ENCODE peak calls at places on chromosomes 4 and X, in eight cellular contexts. Y is body of pancreas, V is psoas muscle, W is MM.1S, F is colonic mucosa, O is GM23338, C is OCI-LY7, P is heart left ventricle. M is an unnamed sample.

GRCh38 chr4:121154103-121154515 is 10.0 kb downstream of the TNIP3 start:
- DNase-seq in O (no peak), C (no peak), Y (no peak), W (peak; percentile 58), F (no peak), P (no peak), V (no peak), M (no peak)

GRCh38 chr4:87353592-87353991 is 30.9 kb upstream of the HSD17B13 start:
- DNase-seq in O (peak; percentile 71), W (peak; percentile 61), C (peak; percentile 50), V (peak; percentile 33), P (peak; percentile 31), Y (peak; percentile 50), F (no peak), M (peak; percentile 43)

GRCh38 chr4:20684852-20685763 is 15.2 kb upstream of the PACRGL start:
- DNase-seq in O (peak; percentile 58), V (no peak), P (no peak), C (peak; percentile 48), W (peak; percentile 27), Y (no peak), F (no peak), M (no peak)

GRCh38 chrX:40145001-40145631 is 47.4 kb upstream of the BCOR start:
- DNase-seq in V (no peak), F (peak; percentile 28), C (no peak), Y (no peak), O (peak; percentile 66), P (no peak), W (no peak), M (no peak)

GRCh38 chr4:43330288-43330687 is 437.8 kb downstream of the GRXCR1 start:
- DNase-seq in V (no peak), C (no peak), F (no peak), P (no peak), W (no peak), O (no peak), Y (no peak), M (no peak)

GRCh38 chr4:97720869-97721432 is 422.3 kb downstream of the STPG2 start:
- DNase-seq in O (peak; percentile 41), Y (no peak), W (peak; percentile 15), V (no peak), P (no peak), C (no peak), F (no peak), M (no peak)

GRCh38 chr4:168636506-168637176 is 139.8 kb downstream of the PALLD start:
- DNase-seq in F (no peak), Y (no peak), P (no peak), W (no peak), C (no peak), V (no peak), O (no peak), M (no peak)

GRCh38 chr4:47551682-47552081 is 66.6 kb downstream of the ATP10D start:
- DNase-seq in P (no peak), F (no peak), Y (no peak), C (no peak), V (no peak), W (no peak), O (no peak), M (no peak)

GRCh38 chr4:139633661-139634060 is 32.0 kb upstream of the MGST2 start:
- DNase-seq in C (no peak), Y (peak; percentile 41), W (no peak), O (peak; percentile 64), F (no peak), P (peak; percentile 57), V (peak; percentile 22), M (no peak)

GRCh38 chrX:25015486-25016360 is at the start of gene ARX:
- DNase-seq in W (no peak), C (peak; percentile 33), O (peak; percentile 88), V (peak; percentile 68), P (peak; percentile 64), F (peak; percentile 54), Y (peak; percentile 40), M (no peak)

GRCh38 chr4:152063301-152064235 is 302.8 kb upstream of the GATB start:
- DNase-seq in O (peak; percentile 35), Y (peak; percentile 12), P (no peak), W (no peak), V (no peak), C (no peak), F (peak; percentile 54), M (no peak)

GRCh38 chr4:69710580-69710979 is 49.8 kb downstream of the SULT1B1 start:
- DNase-seq in C (no peak), P (no peak), V (no peak), O (no peak), W (no peak), Y (no peak), F (no peak), M (no peak)

GRCh38 chr4:108168672-108169562 is at the start of gene LEF1:
- DNase-seq in W (peak; percentile 90), C (peak; percentile 85), F (peak; percentile 25), Y (peak; percentile 15), P (peak; percentile 28), O (peak; percentile 84), V (no peak), M (no peak)

GRCh38 chrX:41733939-41734338 is 10.0 kb downstream of the GPR82 start:
- DNase-seq in W (peak; percentile 65), Y (no peak), V (no peak), C (peak; percentile 90), F (no peak), O (no peak), P (no peak), M (no peak)

GRCh38 chr4:76084542-76084941 is 10.0 kb downstream of the ART3 start:
- DNase-seq in P (no peak), Y (no peak), C (no peak), F (no peak), V (no peak), O (no peak), W (no peak), M (no peak)

GRCh38 chrX:109704563-109704962 is 28.5 kb downstream of the ACSL4 start:
- DNase-seq in W (no peak), C (no peak), O (no peak), F (no peak), V (no peak), P (no peak), Y (no peak), M (no peak)

GRCh38 chr4:173025131-173025530 is 143.5 kb upstream of the GALNT7 start:
- DNase-seq in V (no peak), F (peak; percentile 71), O (peak; percentile 91), Y (peak; percentile 71), P (no peak), C (peak; percentile 78), W (peak; percentile 58), M (peak; percentile 43)

GRCh38 chr4:82989567-82990429 is 20.8 kb downstream of the LIN54 start:
- DNase-seq in P (no peak), W (peak; percentile 67), F (no peak), V (no peak), Y (no peak), C (no peak), O (no peak), M (no peak)

DNA sequence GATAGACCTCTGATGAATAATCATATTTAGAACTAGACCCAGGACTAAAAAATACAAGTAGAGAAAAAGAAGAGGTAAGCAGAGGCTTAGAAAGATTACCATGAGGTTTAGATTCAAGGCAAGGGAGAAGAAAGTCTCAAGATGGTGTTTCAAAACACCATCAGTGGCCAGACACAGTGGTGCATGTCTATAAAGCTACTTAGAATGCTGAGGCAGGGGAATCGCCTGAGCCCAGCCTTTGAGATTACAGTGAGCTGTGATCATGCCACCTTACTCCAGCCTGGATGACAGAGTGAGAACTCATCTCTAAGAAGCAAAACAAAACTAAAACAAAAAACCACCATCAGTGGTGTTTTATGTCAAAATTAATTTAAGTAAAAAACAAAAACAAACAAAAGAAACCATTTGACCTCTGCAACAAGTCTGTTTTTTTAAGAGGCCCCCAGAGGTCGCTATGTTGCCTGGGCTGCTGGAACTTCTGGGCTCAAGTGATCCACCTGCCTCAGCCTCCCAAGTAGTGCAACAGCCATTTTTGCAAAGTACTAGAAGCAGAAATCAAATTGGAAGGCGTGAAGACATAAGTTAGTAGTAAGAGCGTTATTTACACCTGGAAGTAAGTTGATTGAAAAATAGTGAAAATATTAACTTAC is 784.3 kb downstream of the ADGRL3 start:
- DNase-seq in Y (no peak), O (peak; percentile 64), C (no peak), F (no peak), P (no peak), V (no peak), W (no peak), M (no peak)
- TF ChIP-seq CTCF in Y (no peak), O (peak; percentile 74), C (no peak), F (no peak), P (no peak), V (no peak), W (no peak), M (no peak)

GRCh38 chr4:883377-884095 is 48.6 kb downstream of the GAK start:
- DNase-seq in Y (no peak), O (no peak), C (no peak), P (no peak), F (no peak), W (no peak), V (no peak), M (no peak)

GRCh38 chr4:879730-880079 is 52.4 kb downstream of the GAK start:
- DNase-seq in F (no peak), Y (no peak), P (no peak), V (no peak), C (no peak), O (no peak), W (no peak), M (no peak)

GRCh38 chr4:882646-883045 is 49.5 kb downstream of the GAK start:
- DNase-seq in W (no peak), C (no peak), Y (no peak), O (no peak), F (no peak), P (no peak), V (no peak), M (no peak)

GRCh38 chr4:880684-881405 is 51.3 kb downstream of the GAK start:
- DNase-seq in F (no peak), O (no peak), V (no peak), Y (no peak), W (no peak), C (no peak), P (no peak), M (no peak)

GRCh38 chr4:881709-882108 is 50.4 kb downstream of the GAK start:
- DNase-seq in Y (no peak), P (no peak), W (no peak), V (no peak), C (no peak), O (no peak), F (no peak), M (no peak)
- H3K36me3 ChIP-seq in Y (peaks cover 30% of the 10 kb centered on the region), P (peaks cover 76% of the 10 kb centered on the region), W (peaks cover 5% of the 10 kb centered on the region), V (peaks cover 2% of the 10 kb centered on the region), C (peaks cover 56% of the 10 kb centered on the region), O (no peaks in the 10 kb centered on the region), F (peaks cover 16% of the 10 kb centered on the region), M (peaks cover 83% of the 10 kb centered on the region)

DNA sequence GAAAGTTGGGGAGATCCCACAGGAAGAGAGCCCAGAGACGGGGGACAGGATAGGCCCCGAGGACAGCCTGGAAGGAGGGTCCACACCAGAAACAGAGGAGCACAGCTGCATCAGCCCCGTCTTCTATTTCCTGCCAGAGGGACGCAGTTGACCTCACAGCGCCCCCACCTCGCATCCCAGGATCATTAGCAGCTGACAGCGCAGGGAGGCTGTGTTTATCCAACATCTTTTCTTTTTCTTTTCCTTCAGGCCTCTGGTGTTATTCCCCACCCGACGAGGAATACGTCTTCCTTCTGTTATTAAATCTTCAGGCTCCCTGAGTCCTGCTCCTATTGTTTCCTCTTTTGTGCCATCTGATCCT is 75.4 kb downstream of the DCHS2 start:
- DNase-seq in F (peak; percentile 24), V (peak; percentile 23), Y (no peak), W (no peak), O (peak; percentile 76), C (peak; percentile 35), P (peak; percentile 37), M (no peak)
- TF ChIP-seq CTCF in F (no peak), V (no peak), Y (no peak), W (no peak), O (peak; percentile 62), C (peak; percentile 72), P (no peak), M (no peak)

GRCh38 chr4:122889726-122890125 is 32.7 kb downstream of the NUDT6 start:
- DNase-seq in Y (no peak), W (no peak), P (no peak), O (no peak), V (no peak), C (no peak), F (no peak), M (no peak)
- H3K36me3 ChIP-seq in Y (no peaks in the 10 kb centered on the region), W (no peaks in the 10 kb centered on the region), P (peaks cover 24% of the 10 kb centered on the region), O (peaks cover 17% of the 10 kb centered on the region), V (no peaks in the 10 kb centered on the region), C (no peaks in the 10 kb centered on the region), F (no peaks in the 10 kb centered on the region), M (peaks cover 8% of the 10 kb centered on the region)